ENCODE peak calls at places on chromosome 15, in seven cellular contexts. H is NCI-H2171 treated with DMSO at 0.1 percent for 48 hours; V is trophoblast cell; I is transverse colon; P is NCI-H187 treated with DMSO at 0.1 percent for 48 hours; O is CD8-positive, alpha-beta T cell; X is GM20000. N is an unnamed sample.

GRCh38 chr15:70152070-70152480 is 54.4 kb upstream of the TLE3 start:
- DNase-seq in P (no peak), O (no peak), X (no peak), H (peak; percentile 53), I (no peak), V (peak; percentile 14), N (no peak)

GRCh38 chr15:74891469-74891868 is 1.6 kb downstream of the MPI start:
- DNase-seq in P (no peak), H (no peak), I (peak; percentile 85), X (no peak), O (no peak), V (no peak), N (no peak)

GRCh38 chr15:50250789-50251394 is 14.6 kb downstream of the HDC start:
- DNase-seq in X (no peak), V (no peak), O (no peak), P (no peak), H (no peak), I (no peak), N (no peak)

GRCh38 chr15:83515171-83515570 is 68.0 kb downstream of the SH3GL3 start:
- DNase-seq in X (no peak), O (no peak), I (no peak), P (no peak), H (no peak), V (peak; percentile 50), N (no peak)

GRCh38 chr15:67594793-67595192 is 52.3 kb downstream of the MAP2K5 start:
- DNase-seq in I (no peak), H (no peak), P (no peak), V (no peak), X (no peak), O (no peak), N (no peak)

GRCh38 chr15:99085413-99086326 is 19.2 kb upstream of the SYNM start:
- DNase-seq in V (peak; percentile 18), H (no peak), I (no peak), O (no peak), P (no peak), X (no peak), N (peak; percentile 60)

GRCh38 chr15:52217186-52217585 is 26.0 kb upstream of the GNB5 start:
- DNase-seq in O (no peak), V (peak; percentile 39), P (no peak), H (no peak), X (peak; percentile 22), I (peak; percentile 19), N (no peak)

GRCh38 chr15:31954364-31954763 is 76.0 kb upstream of the CHRNA7 start:
- DNase-seq in X (no peak), O (no peak), V (no peak), P (no peak), I (no peak), H (no peak), N (no peak)

GRCh38 chr15:70433583-70434288 is 329.6 kb downstream of the UACA start:
- DNase-seq in X (no peak), O (no peak), H (no peak), P (no peak), I (no peak), V (no peak), N (no peak)

GRCh38 chr15:49901867-49902775 is 216.9 kb downstream of the ATP8B4 start:
- DNase-seq in P (no peak), O (no peak), H (no peak), I (no peak), X (no peak), V (no peak), N (peak; percentile 33)

GRCh38 chr15:52678036-52678467 is 1.1 kb downstream of the ATOSA start:
- DNase-seq in H (no peak), I (peak; percentile 68), P (no peak), X (peak; percentile 49), V (no peak), O (peak; percentile 42), N (peak; percentile 71)

GRCh38 chr15:97504031-97504430 is 456.5 kb upstream of the ARRDC4 start:
- DNase-seq in V (peak; percentile 74), H (no peak), X (no peak), P (no peak), O (no peak), I (no peak), N (peak; percentile 18)

GRCh38 chr15:76153241-76154197 is 93.7 kb downstream of the TMEM266 start:
- DNase-seq in I (no peak), X (no peak), P (no peak), V (no peak), O (no peak), H (peak; percentile 69), N (no peak)

GRCh38 chr15:70093070-70093469 is 4.6 kb downstream of the TLE3 start:
- DNase-seq in O (no peak), H (no peak), V (no peak), X (no peak), I (no peak), P (no peak), N (no peak)

GRCh38 chr15:98668566-98669308 is 20.4 kb downstream of the IGF1R start:
- DNase-seq in P (no peak), H (peak; percentile 25), O (no peak), V (no peak), I (no peak), X (no peak), N (peak; percentile 64)

GRCh38 chr15:100863406-100864198 is 16.0 kb upstream of the ALDH1A3 start:
- DNase-seq in P (no peak), H (no peak), X (no peak), O (no peak), I (peak; percentile 51), V (no peak), N (peak; percentile 28)

GRCh38 chr15:101795455-101795854 is 7.9 kb upstream of the OR4F6 start:
- DNase-seq in I (no peak), X (no peak), H (no peak), O (no peak), V (peak; percentile 19), P (no peak), N (peak; percentile 79)

GRCh38 chr15:69979783-69980182 is 117.9 kb downstream of the TLE3 start:
- DNase-seq in P (no peak), H (no peak), I (peak; percentile 74), O (no peak), V (peak; percentile 32), X (peak; percentile 74), N (no peak)

GRCh38 chr15:60507596-60508424 is 28.9 kb upstream of the ICE2 start:
- DNase-seq in H (peak; percentile 73), I (peak; percentile 33), V (peak; percentile 72), P (no peak), X (peak; percentile 73), O (no peak), N (peak; percentile 65)

GRCh38 chr15:75364881-75365280 is 3.5 kb downstream of the MAN2C1 start:
- DNase-seq in H (no peak), I (no peak), O (no peak), X (no peak), P (no peak), V (no peak), N (no peak)

GRCh38 chr15:83904107-83904720 is 250.3 kb downstream of the ADAMTSL3 start:
- DNase-seq in I (peak; percentile 15), O (no peak), H (no peak), V (no peak), X (no peak), P (no peak), N (peak; percentile 4)

GRCh38 chr15:99014803-99015676 is 7.4 kb upstream of the PGPEP1L start:
- DNase-seq in X (peak; percentile 85), O (no peak), H (peak; percentile 72), P (no peak), V (peak; percentile 82), I (peak; percentile 47), N (peak; percentile 73)

GRCh38 chr15:49467782-49468181 is 44.7 kb downstream of the FGF7 start:
- DNase-seq in O (no peak), I (no peak), V (peak; percentile 72), H (no peak), X (no peak), P (no peak), N (no peak)

GRCh38 chr15:42749266-42749665 is 12.3 kb upstream of the CDAN1 start:
- DNase-seq in H (peak; percentile 78), V (no peak), O (no peak), X (no peak), P (no peak), I (no peak), N (no peak)

GRCh38 chr15:57019496-57020160 is 101.2 kb downstream of the TCF12 start:
- DNase-seq in V (peak; percentile 81), O (no peak), P (no peak), X (no peak), I (no peak), H (no peak), N (peak; percentile 47)

GRCh38 chr15:94432279-94432678 is 200.9 kb downstream of the MCTP2 start:
- DNase-seq in O (no peak), I (no peak), V (no peak), H (no peak), X (no peak), P (no peak), N (no peak)

GRCh38 chr15:95162521-95162920 is 931.2 kb downstream of the MCTP2 start:
- DNase-seq in X (no peak), V (no peak), O (no peak), H (no peak), I (no peak), P (no peak), N (no peak)

GRCh38 chr15:79872358-79873017 is 24.3 kb downstream of the MTHFS start:
- DNase-seq in X (no peak), O (no peak), I (no peak), H (no peak), V (peak; percentile 45), P (no peak), N (peak; percentile 44)

GRCh38 chr15:38085931-38086562 is 151.6 kb downstream of the TMCO5A start:
- DNase-seq in H (no peak), X (peak; percentile 35), O (no peak), I (no peak), P (no peak), V (no peak), N (peak; percentile 38)

GRCh38 chr15:89105147-89105546 is 16.9 kb downstream of the ABHD2 start:
- DNase-seq in H (no peak), I (no peak), V (peak; percentile 60), O (no peak), X (no peak), P (no peak), N (peak; percentile 98)

GRCh38 chr15:64034519-64034918 is 11.8 kb downstream of the DAPK2 start:
- DNase-seq in P (no peak), I (no peak), O (no peak), H (no peak), V (no peak), X (no peak), N (no peak)

GRCh38 chr15:99249270-99249817 is at the start of gene TTC23:
- DNase-seq in X (no peak), I (peak; percentile 21), P (no peak), O (no peak), H (no peak), V (peak; percentile 47), N (peak; percentile 90)

GRCh38 chr15:48914717-48915116 is 36.8 kb downstream of the EID1 start:
- DNase-seq in X (no peak), O (no peak), P (no peak), V (no peak), H (no peak), I (no peak), N (no peak)

GRCh38 chr15:61871926-61872522 is 188.2 kb downstream of the VPS13C start:
- DNase-seq in O (no peak), V (peak; percentile 44), H (peak; percentile 56), I (no peak), X (peak; percentile 8), P (no peak), N (peak; percentile 14)